ENCODE peak calls at places on chromosome 15, in six cellular contexts. A is stimulated activated CD4-positive, alpha-beta T cell treated with anti-CD3 and anti-CD28 coated beads, TNF-alpha, amount 100 ng/mL, for 1 hour; M is activated T-cell treated with anti-CD3 and anti-CD28 coated beads for 1 hour; D is NCI-H2081; V is stimulated activated CD8-positive, alpha-beta memory T cell treated with anti-CD3 and anti-CD28 coated beads, Interleukin-15, amount 100 ng/mL, for 4 hours; T is nephron progenitor cell. N is an unnamed sample.

GRCh38 chr15:37019479-37020433 is 80.6 kb downstream of the MEIS2 start:
- DNase-seq in T (no peak), M (no peak), A (no peak), V (no peak), D (peak), N (no peak)

GRCh38 chr15:91849749-91850161 is 3.8 kb upstream of the SLCO3A1 start:
- DNase-seq in T (no peak), M (no peak), V (no peak), D (no peak), A (no peak), N (no peak)

GRCh38 chr15:63857459-63857856 is 23.7 kb upstream of the HERC1 start:
- DNase-seq in A (no peak), T (no peak), V (no peak), M (no peak), D (no peak), N (no peak)

GRCh38 chr15:85583404-85584390 is 203.3 kb downstream of the AKAP13 start:
- DNase-seq in D (no peak), A (no peak), M (peak), V (no peak), T (peak), N (no peak)

GRCh38 chr15:35843453-35843852 is 297.5 kb upstream of the DPH6 start:
- DNase-seq in D (no peak), M (no peak), A (no peak), V (no peak), T (no peak), N (no peak)

GRCh38 chr15:63250312-63250965 is 27.0 kb upstream of the APH1B start:
- DNase-seq in A (no peak), V (no peak), D (no peak), T (no peak), M (no peak), N (peak)

GRCh38 chr15:85772668-85773067 is 22.1 kb downstream of the KLHL25 start:
- DNase-seq in V (no peak), T (no peak), D (no peak), A (no peak), M (no peak), N (no peak)

GRCh38 chr15:33310481-33311311 is at the start of gene RYR3:
- DNase-seq in T (peak), D (peak), M (no peak), A (no peak), V (no peak), N (no peak)

GRCh38 chr15:99631256-99631655 is 65.5 kb downstream of the MEF2A start:
- DNase-seq in T (no peak), D (no peak), A (no peak), M (no peak), V (no peak), N (no peak)

GRCh38 chr15:80059786-80060489 is 462 bp downstream of the ZFAND6 start:
- DNase-seq in D (peak), A (peak), M (peak), V (no peak), T (peak), N (no peak)

GRCh38 chr15:83422541-83422940 is 24.6 kb upstream of the SH3GL3 start:
- DNase-seq in T (no peak), V (no peak), M (no peak), D (no peak), A (no peak), N (no peak)

GRCh38 chr15:83275412-83275811 is 9.1 kb downstream of the BNC1 start:
- DNase-seq in D (no peak), M (no peak), V (no peak), A (no peak), T (no peak), N (no peak)

GRCh38 chr15:72927451-72927850 is 124.8 kb upstream of the NEO1 start:
- DNase-seq in D (no peak), M (no peak), V (no peak), T (no peak), A (no peak), N (no peak)

GRCh38 chr15:25775317-25775912 is 87.7 kb downstream of the ATP10A start:
- DNase-seq in A (no peak), D (no peak), V (no peak), T (no peak), M (no peak), N (peak)

GRCh38 chr15:82663186-82663600 is 16.0 kb upstream of the CPEB1 start:
- DNase-seq in D (no peak), A (no peak), T (peak), V (no peak), M (peak), N (no peak)

GRCh38 chr15:40093224-40093842 is 15.3 kb downstream of the BMF start:
- DNase-seq in D (peak), V (no peak), A (no peak), T (no peak), M (no peak), N (no peak)

GRCh38 chr15:66923438-66923881 is 141.9 kb upstream of the SMAD3 start:
- DNase-seq in A (no peak), V (no peak), T (peak), M (no peak), D (no peak), N (no peak)

GRCh38 chr15:37517106-37517505 is 416.8 kb upstream of the MEIS2 start:
- DNase-seq in M (no peak), V (no peak), D (no peak), T (no peak), A (no peak), N (no peak)

N was measured in epithelial cell of prostate.